ENCODE peak calls at places on chromosomes 12 and 14, in seven cellular contexts. One of them, this sample, is unnamed.

GRCh38 chr14:34436960-34437728 is 24.9 kb downstream of the SPTSSA start:
- DNase-seq in mesenchymal stem cell: no peak
- DNase-seq in trophoblast cell: no peak
- DNase-seq in neuronal stem cell: no peak
- DNase-seq in H1: no peak
- DNase-seq in mesendoderm: no peak
- DNase-seq in H9: no peak
- DNase-seq in this sample: no peak

GRCh38 chr14:63777024-63777423 is 49.2 kb upstream of the SGPP1 start:
- DNase-seq in neuronal stem cell: no peak
- DNase-seq in H9: no peak
- DNase-seq in mesenchymal stem cell: peak; percentile 67
- DNase-seq in mesendoderm: peak; percentile 13
- DNase-seq in H1: no peak
- DNase-seq in trophoblast cell: peak; percentile 21
- DNase-seq in this sample: peak; percentile 69

GRCh38 chr14:32028599-32028998 is 48.5 kb upstream of the ARHGAP5 start:
- DNase-seq in neuronal stem cell: no peak
- DNase-seq in H1: no peak
- DNase-seq in H9: no peak
- DNase-seq in mesendoderm: no peak
- DNase-seq in trophoblast cell: no peak
- DNase-seq in mesenchymal stem cell: peak; percentile 19
- DNase-seq in this sample: no peak

GRCh38 chr14:35215110-35215872 is 76.9 kb upstream of the PSMA6 start:
- DNase-seq in trophoblast cell: peak; percentile 85
- DNase-seq in mesendoderm: peak; percentile 74
- DNase-seq in H1: no peak
- DNase-seq in neuronal stem cell: peak; percentile 30
- DNase-seq in H9: no peak
- DNase-seq in mesenchymal stem cell: peak; percentile 79
- DNase-seq in this sample: peak; percentile 80

GRCh38 chr14:71396050-71396677 is 488.9 kb downstream of the PCNX1 start:
- DNase-seq in H9: no peak
- DNase-seq in mesenchymal stem cell: no peak
- DNase-seq in H1: no peak
- DNase-seq in trophoblast cell: no peak
- DNase-seq in neuronal stem cell: no peak
- DNase-seq in mesendoderm: no peak
- DNase-seq in this sample: no peak

GRCh38 chr12:87784350-87784749 is 244.9 kb downstream of the C12orf50 start:
- DNase-seq in H1: no peak
- DNase-seq in mesendoderm: no peak
- DNase-seq in H9: no peak
- DNase-seq in mesenchymal stem cell: no peak
- DNase-seq in trophoblast cell: no peak
- DNase-seq in neuronal stem cell: no peak
- DNase-seq in this sample: no peak

GRCh38 chr14:46573518-46573917 is 78.1 kb downstream of the RPL10L start:
- DNase-seq in trophoblast cell: no peak
- DNase-seq in mesendoderm: no peak
- DNase-seq in H9: no peak
- DNase-seq in H1: no peak
- DNase-seq in mesenchymal stem cell: peak; percentile 18
- DNase-seq in neuronal stem cell: no peak
- DNase-seq in this sample: no peak

GRCh38 chr14:61121293-61121897 is 140.3 kb downstream of the SLC38A6 start:
- DNase-seq in mesendoderm: no peak
- DNase-seq in H1: no peak
- DNase-seq in trophoblast cell: no peak
- DNase-seq in mesenchymal stem cell: peak; percentile 35
- DNase-seq in neuronal stem cell: no peak
- DNase-seq in H9: no peak
- DNase-seq in this sample: no peak

GRCh38 chr14:91866061-91866460 is 1.3 kb downstream of the TC2N start:
- DNase-seq in mesendoderm: no peak
- DNase-seq in neuronal stem cell: no peak
- DNase-seq in H1: no peak
- DNase-seq in trophoblast cell: no peak
- DNase-seq in H9: no peak
- DNase-seq in mesenchymal stem cell: peak; percentile 19
- DNase-seq in this sample: no peak

GRCh38 chr14:75282166-75282547 is 3.5 kb downstream of the FOS start:
- DNase-seq in trophoblast cell: peak; percentile 97
- DNase-seq in neuronal stem cell: no peak
- DNase-seq in mesenchymal stem cell: peak; percentile 98
- DNase-seq in H1: no peak
- DNase-seq in H9: no peak
- DNase-seq in mesendoderm: peak; percentile 54
- DNase-seq in this sample: peak; percentile 60

GRCh38 chr14:23577004-23577681 is 1.4 kb downstream of the JPH4 start:
- DNase-seq in H1: no peak
- DNase-seq in H9: peak; percentile 58
- DNase-seq in neuronal stem cell: no peak
- DNase-seq in trophoblast cell: no peak
- DNase-seq in mesendoderm: peak; percentile 46
- DNase-seq in mesenchymal stem cell: no peak
- DNase-seq in this sample: no peak

GRCh38 chr14:23577710-23578392 is 739 bp downstream of the JPH4 start:
- DNase-seq in H1: no peak
- DNase-seq in neuronal stem cell: no peak
- DNase-seq in mesendoderm: no peak
- DNase-seq in trophoblast cell: no peak
- DNase-seq in H9: peak; percentile 66
- DNase-seq in mesenchymal stem cell: no peak
- DNase-seq in this sample: no peak

GRCh38 chr14:23579739-23580138 is 1.1 kb upstream of the JPH4 start:
- DNase-seq in neuronal stem cell: no peak
- DNase-seq in H1: no peak
- DNase-seq in mesenchymal stem cell: no peak
- DNase-seq in H9: no peak
- DNase-seq in trophoblast cell: no peak
- DNase-seq in mesendoderm: no peak
- DNase-seq in this sample: no peak

GRCh38 chr14:23579311-23579630 is 681 bp upstream of the JPH4 start:
- DNase-seq in mesenchymal stem cell: no peak
- DNase-seq in mesendoderm: no peak
- DNase-seq in H9: no peak
- DNase-seq in H1: no peak
- DNase-seq in trophoblast cell: no peak
- DNase-seq in neuronal stem cell: no peak
- DNase-seq in this sample: no peak

GRCh38 chr14:23578560-23579310 is at the start of gene JPH4:
- DNase-seq in H9: peak; percentile 68
- DNase-seq in trophoblast cell: no peak
- DNase-seq in mesendoderm: no peak
- DNase-seq in neuronal stem cell: no peak
- DNase-seq in mesenchymal stem cell: no peak
- DNase-seq in H1: no peak
- DNase-seq in this sample: no peak
- H4K8ac ChIP-seq in H9: no peak within 1 kb of the TSS
- H4K8ac ChIP-seq in trophoblast cell: no peak within 1 kb of the TSS
- H4K8ac ChIP-seq in mesendoderm: no peak within 1 kb of the TSS
- H4K8ac ChIP-seq in neuronal stem cell: peak within 1 kb of the TSS; percentile 50
- H4K8ac ChIP-seq in mesenchymal stem cell: no peak within 1 kb of the TSS
- H4K8ac ChIP-seq in H1: no peak within 1 kb of the TSS
- H4K8ac ChIP-seq in this sample: no peak within 1 kb of the TSS

DNA sequence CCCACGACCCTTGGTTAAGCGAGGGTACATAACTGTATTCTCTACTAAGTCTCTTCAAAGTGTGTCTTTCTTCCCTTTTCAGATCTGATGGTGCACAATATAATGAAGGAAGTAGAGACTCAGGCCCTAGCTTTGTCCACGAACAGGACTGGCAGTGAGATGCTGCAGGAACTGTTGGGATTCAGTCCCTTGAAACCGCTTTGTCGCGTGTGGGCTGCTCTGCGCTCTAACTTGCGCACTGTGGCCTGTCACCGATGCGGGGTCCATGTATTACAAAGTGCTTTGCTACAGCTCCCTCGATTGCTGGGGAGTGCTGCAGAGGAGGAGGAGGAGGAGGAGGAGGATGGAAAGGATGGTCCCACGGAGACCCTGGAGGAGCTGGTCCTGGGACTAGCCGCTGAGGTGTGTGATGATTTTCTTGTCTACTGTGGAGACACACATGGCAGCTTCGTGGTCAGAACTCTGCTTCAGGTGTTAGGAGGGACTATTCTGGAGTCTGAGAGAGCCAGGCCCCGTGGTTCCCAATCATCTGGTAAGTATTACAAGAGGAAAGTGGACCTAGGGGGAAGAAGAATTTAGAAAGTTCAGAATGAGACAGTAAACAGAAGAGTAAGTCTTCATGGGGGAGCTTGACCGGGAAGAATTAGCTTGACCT is 803 bp downstream of the NOP9 start:
- DNase-seq in trophoblast cell: no peak
- DNase-seq in H9: no peak
- DNase-seq in neuronal stem cell: no peak
- DNase-seq in mesenchymal stem cell: no peak
- DNase-seq in mesendoderm: no peak
- DNase-seq in H1: no peak
- DNase-seq in this sample: no peak
- H4K8ac ChIP-seq in trophoblast cell: peak overlapping the region; percentile 62
- H4K8ac ChIP-seq in H9: no peak overlapping the region
- H4K8ac ChIP-seq in neuronal stem cell: no peak overlapping the region
- H4K8ac ChIP-seq in mesenchymal stem cell: peak overlapping the region; percentile 19
- H4K8ac ChIP-seq in mesendoderm: no peak overlapping the region
- H4K8ac ChIP-seq in H1: no peak overlapping the region
- H4K8ac ChIP-seq in this sample: peak overlapping the region; percentile 73

DNA sequence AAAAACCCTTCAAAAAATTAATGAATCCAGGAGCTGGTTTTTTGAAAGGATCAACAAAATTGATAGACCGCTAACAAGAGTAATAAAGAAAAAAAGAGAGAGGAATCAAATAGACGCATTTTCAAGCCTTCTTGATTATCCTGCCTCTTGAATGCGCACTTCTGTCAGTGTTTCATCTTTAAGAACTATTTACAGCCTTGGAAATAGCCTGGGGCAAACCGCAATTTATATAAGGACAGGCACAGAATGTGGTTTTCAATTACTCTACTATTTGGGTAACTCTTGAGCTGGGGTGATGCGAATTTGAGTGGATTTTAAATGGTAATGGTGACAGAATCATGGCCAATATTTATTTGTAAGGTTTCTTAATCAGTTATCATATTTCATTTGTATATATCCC is 179.1 kb upstream of the OTX2 start:
- DNase-seq in trophoblast cell: no peak
- DNase-seq in mesenchymal stem cell: no peak
- DNase-seq in H1: no peak
- DNase-seq in neuronal stem cell: no peak
- DNase-seq in H9: no peak
- DNase-seq in mesendoderm: no peak
- DNase-seq in this sample: no peak
- H4K8ac ChIP-seq in trophoblast cell: no peak overlapping the region
- H4K8ac ChIP-seq in mesenchymal stem cell: no peak overlapping the region
- H4K8ac ChIP-seq in H1: no peak overlapping the region
- H4K8ac ChIP-seq in neuronal stem cell: no peak overlapping the region
- H4K8ac ChIP-seq in H9: no peak overlapping the region
- H4K8ac ChIP-seq in mesendoderm: no peak overlapping the region
- H4K8ac ChIP-seq in this sample: no peak overlapping the region

GRCh38 chr14:81766597-81766996 is 232.9 kb upstream of the SEL1L start:
- DNase-seq in mesendoderm: peak; percentile 2
- DNase-seq in trophoblast cell: no peak
- DNase-seq in mesenchymal stem cell: no peak
- DNase-seq in H9: no peak
- DNase-seq in neuronal stem cell: no peak
- DNase-seq in H1: no peak
- DNase-seq in this sample: no peak
- H4K8ac ChIP-seq in mesendoderm: peak overlapping the region; percentile 56
- H4K8ac ChIP-seq in trophoblast cell: no peak overlapping the region
- H4K8ac ChIP-seq in mesenchymal stem cell: no peak overlapping the region
- H4K8ac ChIP-seq in H9: no peak overlapping the region
- H4K8ac ChIP-seq in neuronal stem cell: no peak overlapping the region
- H4K8ac ChIP-seq in H1: no peak overlapping the region
- H4K8ac ChIP-seq in this sample: no peak overlapping the region

GRCh38 chr12:93018610-93019009 is 89.5 kb upstream of the EEA1 start:
- DNase-seq in neuronal stem cell: no peak
- DNase-seq in mesenchymal stem cell: no peak
- DNase-seq in H1: no peak
- DNase-seq in trophoblast cell: no peak
- DNase-seq in H9: no peak
- DNase-seq in mesendoderm: no peak
- DNase-seq in this sample: no peak

GRCh38 chr12:93020998-93021597 is 92.0 kb upstream of the EEA1 start:
- DNase-seq in H9: no peak
- DNase-seq in neuronal stem cell: no peak
- DNase-seq in mesendoderm: no peak
- DNase-seq in H1: no peak
- DNase-seq in mesenchymal stem cell: no peak
- DNase-seq in trophoblast cell: no peak
- DNase-seq in this sample: no peak

GRCh38 chr12:93019911-93020224 is 90.8 kb upstream of the EEA1 start:
- DNase-seq in H1: no peak
- DNase-seq in trophoblast cell: no peak
- DNase-seq in mesenchymal stem cell: no peak
- DNase-seq in mesendoderm: no peak
- DNase-seq in neuronal stem cell: no peak
- DNase-seq in H9: no peak
- DNase-seq in this sample: no peak

GRCh38 chr12:93020225-93020997 is 91.3 kb upstream of the EEA1 start:
- DNase-seq in mesendoderm: peak; percentile 84
- DNase-seq in H9: no peak
- DNase-seq in neuronal stem cell: no peak
- DNase-seq in mesenchymal stem cell: no peak
- DNase-seq in H1: no peak
- DNase-seq in trophoblast cell: peak; percentile 20
- DNase-seq in this sample: no peak

GRCh38 chr12:93019240-93019910 is 90.3 kb upstream of the EEA1 start:
- DNase-seq in H1: no peak
- DNase-seq in mesendoderm: no peak
- DNase-seq in neuronal stem cell: no peak
- DNase-seq in trophoblast cell: no peak
- DNase-seq in mesenchymal stem cell: no peak
- DNase-seq in H9: no peak
- DNase-seq in this sample: no peak
- H4K8ac ChIP-seq in H1: no peak overlapping the region
- H4K8ac ChIP-seq in mesendoderm: no peak overlapping the region
- H4K8ac ChIP-seq in neuronal stem cell: no peak overlapping the region
- H4K8ac ChIP-seq in trophoblast cell: no peak overlapping the region
- H4K8ac ChIP-seq in mesenchymal stem cell: no peak overlapping the region
- H4K8ac ChIP-seq in H9: no peak overlapping the region
- H4K8ac ChIP-seq in this sample: no peak overlapping the region